ENCODE peak calls at places on chromosomes 12 and 14, in four cellular contexts. R, P, L and N are unnamed samples. For H3K9me3, the result is how much of the 10 kb centered on the place peaks cover.

GRCh38 chr12:124755801-124756148 is 107.9 kb downstream of the SCARB1 start:
- DNase-seq in L (no peak), P (no peak), R (no peak), N (no peak)

GRCh38 chr12:132191715-132192553 is 47.7 kb downstream of the NOC4L start:
- DNase-seq in L (no peak), P (peak), R (no peak), N (no peak)

GRCh38 chr12:34393086-34393820 is 371.0 kb downstream of the ALG10 start:
- DNase-seq in R (no peak), P (peak), L (peak), N (no peak)

GRCh38 chr14:31992051-31992450 is 85.1 kb upstream of the ARHGAP5 start:
- DNase-seq in L (no peak), P (no peak), R (peak), N (no peak)

GRCh38 chr12:115043079-115043478 is 359.1 kb upstream of the TBX3 start:
- DNase-seq in L (no peak), R (no peak), P (no peak), N (no peak)

GRCh38 chr12:9760699-9761406 is at the start of gene CD69:
- DNase-seq in R (no peak), P (no peak), L (peak), N (no peak)

GRCh38 chr12:15526033-15526432 is 203.7 kb downstream of the PTPRO start:
- DNase-seq in R (peak), L (no peak), P (no peak), N (no peak)

GRCh38 chr12:26833692-26834168 is 736 bp upstream of the ITPR2 start:
- DNase-seq in P (peak), L (peak), R (peak), N (no peak)

GRCh38 chr14:105883066-105884005 is 357.0 kb downstream of the TMEM121 start:
- DNase-seq in R (no peak), P (peak), L (peak), N (no peak)

GRCh38 chr12:107684990-107685359 is 624 bp upstream of the PWP1 start:
- DNase-seq in R (peak), L (no peak), P (no peak), N (no peak)

GRCh38 chr12:68007466-68007865 is 18.2 kb downstream of the IFNG-AS1 start:
- DNase-seq in P (no peak), R (no peak), L (no peak), N (no peak)

GRCh38 chr12:29350080-29350479 is 30.9 kb downstream of the ERGIC2 start:
- DNase-seq in P (no peak), R (peak), L (no peak), N (no peak)

GRCh38 chr14:54202288-54202687 is 194.5 kb upstream of the CDKN3 start:
- DNase-seq in P (no peak), L (no peak), R (no peak), N (no peak)

GRCh38 chr14:23379331-23380196 is 2.7 kb downstream of the CMTM5 start:
- DNase-seq in P (peak), R (peak), L (peak), N (no peak)

DNA sequence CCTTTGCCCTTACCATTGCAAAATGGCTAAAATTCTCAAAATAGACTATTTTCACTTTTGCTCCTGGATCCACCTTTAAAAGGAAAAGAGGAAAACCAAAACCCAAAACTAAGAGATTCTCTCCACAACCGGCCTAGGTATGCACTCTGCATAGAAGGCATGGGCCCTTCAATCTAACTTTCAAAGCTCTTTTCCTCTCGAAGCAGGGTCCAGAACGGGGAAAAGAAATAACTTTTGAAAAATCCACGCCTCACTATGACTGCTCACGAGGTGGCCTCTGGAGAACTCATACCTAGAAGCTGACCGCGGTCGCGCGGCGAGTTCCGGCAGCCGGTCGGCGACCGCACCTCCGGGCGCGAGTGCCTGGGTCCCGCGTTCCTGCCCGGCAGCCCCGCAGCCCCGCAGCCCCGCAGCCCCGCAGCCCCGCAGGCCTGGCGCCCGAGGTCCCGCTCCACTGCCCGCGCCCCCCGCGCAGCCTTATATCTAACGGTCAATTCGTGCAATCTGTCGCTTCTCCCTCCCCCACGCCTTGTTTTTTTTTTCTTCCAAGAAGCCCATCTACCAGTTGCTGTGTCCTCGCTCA is 2.6 kb downstream of the OTX2 start:
- DNase-seq in L (no peak), R (no peak), P (peak), N (no peak)
- H3K9me3 ChIP-seq in L (under half), R (under half), P (under half), N (under half)

GRCh38 chr12:58359084-58359483 is 417.7 kb downstream of the ATP23 start:
- DNase-seq in R (no peak), L (no peak), P (peak), N (no peak)
- TF ChIP-seq EP300 in R (no peak), L (no peak), P (no peak), N (no peak)

GRCh38 chr14:73788871-73789590 is 62.6 kb upstream of the PTGR2 start:
- DNase-seq in R (no peak), L (no peak), P (no peak), N (no peak)

GRCh38 chr14:73792476-73792875 is 59.2 kb upstream of the PTGR2 start:
- DNase-seq in R (no peak), P (no peak), L (no peak), N (no peak)

GRCh38 chr14:73786942-73787759 is 64.5 kb upstream of the PTGR2 start:
- DNase-seq in L (peak), P (peak), R (peak), N (no peak)

GRCh38 chr14:73787760-73788508 is 63.7 kb upstream of the PTGR2 start:
- DNase-seq in L (no peak), R (no peak), P (no peak), N (no peak)

DNA sequence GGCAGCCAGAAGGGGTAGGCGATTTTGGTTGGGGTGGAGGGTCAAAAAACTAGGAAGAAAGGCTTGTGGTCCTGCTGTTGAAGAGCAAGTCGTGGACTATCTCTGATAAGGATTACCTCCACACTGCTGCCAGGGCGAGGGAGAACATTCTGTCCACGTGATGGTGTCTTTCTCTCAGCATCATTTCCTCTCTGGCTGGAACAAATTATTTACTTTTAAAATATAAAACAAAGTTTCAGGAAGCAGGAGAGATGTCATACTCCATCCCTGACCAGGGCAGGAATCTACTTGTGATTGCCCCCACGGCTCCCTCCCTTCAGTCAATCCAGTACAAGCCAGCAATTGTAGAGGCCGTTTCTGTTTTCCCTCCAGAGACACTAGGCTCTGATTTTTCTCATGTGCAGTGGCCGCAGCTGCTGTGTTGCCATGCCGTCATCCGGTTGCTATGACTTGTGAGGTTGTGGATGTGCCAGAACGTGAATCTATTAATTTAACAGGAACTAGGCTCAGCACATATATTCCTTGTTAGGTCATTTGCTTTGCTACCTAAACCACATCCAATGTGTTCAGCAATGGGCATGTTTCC is 61.5 kb upstream of the PTGR2 start:
- DNase-seq in P (no peak), R (no peak), L (no peak), N (peak)
- H3K4me3 ChIP-seq in P (no peak), R (no peak), L (no peak), N (no peak)

GRCh38 chr14:19729763-19730162 is 13.6 kb upstream of the OR4Q3 start:
- DNase-seq in P (no peak), R (no peak), L (no peak), N (no peak)
- H3K9me3 ChIP-seq in P (under half), R (under half), L (under half), N (under half)